ENCODE peak calls at places on chromosomes 7 and 10, in nine cellular contexts. Q is ELR; W is neural progenitor cell; I is right lobe of liver; X is non-pigmented ciliary epithelial cell; A is foreskin fibroblast; F is activated CD8-positive, alpha-beta memory T cell treated with anti-CD3 and anti-CD28 coated beads, Interleukin-2, amount 10 ng/mL, durations not matched to agents 7 days and 5 days; E is glutamatergic neuron; T is fibroblast of gingiva. B is an unnamed sample.
A peak's percentile ranks its signal among the peaks of the same experiment; 100 is the strongest.

GRCh38 chr7:47557986-47558670 is 23.8 kb downstream of the TNS3 start:
- DNase-seq in Q (no peak), W (peak; percentile 49), I (peak; percentile 11), X (no peak), A (no peak), F (no peak), E (no peak), T (no peak), B (no peak)

GRCh38 chr7:82810558-82811259 is 352.0 kb downstream of the PCLO start:
- DNase-seq in Q (peak; percentile 76), W (peak; percentile 78), I (no peak), X (peak; percentile 53), A (peak; percentile 81), F (no peak), E (no peak), T (peak; percentile 85), B (no peak)

GRCh38 chr10:7457478-7458316 is 46.9 kb upstream of the SFMBT2 start:
- DNase-seq in Q (no peak), W (no peak), I (no peak), X (no peak), A (no peak), F (no peak), E (no peak), T (no peak), B (no peak)

GRCh38 chr10:48976208-48976607 is 36.6 kb upstream of the LRRC18 start:
- DNase-seq in Q (peak; percentile 34), W (peak; percentile 27), I (no peak), X (no peak), A (no peak), F (no peak), E (no peak), T (peak; percentile 15), B (no peak)

GRCh38 chr7:44796034-44796503 is 412 bp upstream of the PPIA start:
- DNase-seq in Q (peak; percentile 71), W (peak; percentile 68), I (no peak), X (no peak), A (peak; percentile 31), F (no peak), E (no peak), T (peak; percentile 49), B (peak; percentile 46)

GRCh38 chr7:105218939-105219770 is 169.6 kb downstream of the SRPK2 start:
- DNase-seq in Q (no peak), W (no peak), I (no peak), X (no peak), A (no peak), F (no peak), E (no peak), T (no peak), B (no peak)

GRCh38 chr7:80634505-80634904 is 3.9 kb upstream of the CD36 start:
- DNase-seq in Q (peak; percentile 88), W (no peak), I (no peak), X (peak; percentile 60), A (peak; percentile 83), F (no peak), E (no peak), T (peak; percentile 90), B (no peak)

GRCh38 chr7:154859747-154860620 is 142.9 kb downstream of the PAXIP1 start:
- DNase-seq in Q (no peak), W (no peak), I (no peak), X (no peak), A (no peak), F (no peak), E (no peak), T (no peak), B (no peak)

GRCh38 chr10:1278304-1278703 is 222.1 kb downstream of the WDR37 start:
- DNase-seq in Q (no peak), W (no peak), I (no peak), X (no peak), A (no peak), F (no peak), E (no peak), T (no peak), B (no peak)

GRCh38 chr7:105664816-105665525 is 83.7 kb upstream of the EFCAB10 start:
- DNase-seq in Q (peak; percentile 43), W (peak; percentile 73), I (no peak), X (peak; percentile 19), A (no peak), F (no peak), E (no peak), T (no peak), B (no peak)

GRCh38 chr7:1571261-1571650 is 1.4 kb upstream of the PSMG3 start:
- DNase-seq in Q (peak; percentile 58), W (no peak), I (no peak), X (no peak), A (no peak), F (no peak), E (no peak), T (peak; percentile 82), B (no peak)

GRCh38 chr7:98217623-98218582 is 6.7 kb downstream of the BHLHA15 start:
- DNase-seq in Q (no peak), W (peak; percentile 75), I (peak; percentile 58), X (no peak), A (no peak), F (no peak), E (peak; percentile 27), T (no peak), B (no peak)

GRCh38 chr10:73094249-73094850 is 2.3 kb downstream of the P4HA1 start:
- DNase-seq in Q (peak; percentile 39), W (no peak), I (no peak), X (no peak), A (no peak), F (no peak), E (no peak), T (peak; percentile 11), B (no peak)

GRCh38 chr10:131748831-131749766 is 151.7 kb upstream of the PPP2R2D start:
- DNase-seq in Q (no peak), W (peak; percentile 68), I (peak; percentile 49), X (no peak), A (no peak), F (no peak), E (peak; percentile 48), T (no peak), B (no peak)

GRCh38 chr10:132111871-132112341 is 46.2 kb downstream of the JAKMIP3 start:
- DNase-seq in Q (no peak), W (no peak), I (peak; percentile 50), X (no peak), A (no peak), F (no peak), E (no peak), T (no peak), B (no peak)

GRCh38 chr10:78445308-78445707 is 411.6 kb downstream of the RPS24 start:
- DNase-seq in Q (no peak), W (no peak), I (no peak), X (no peak), A (no peak), F (no peak), E (no peak), T (no peak), B (no peak)

GRCh38 chr7:101285171-101285570 is 36.4 kb downstream of the IFT22 start:
- DNase-seq in Q (no peak), W (no peak), I (no peak), X (no peak), A (no peak), F (no peak), E (no peak), T (no peak), B (no peak)

GRCh38 chr10:4095171-4095570 is 310.2 kb upstream of the KLF6 start:
- DNase-seq in Q (no peak), W (no peak), I (no peak), X (no peak), A (no peak), F (no peak), E (no peak), T (no peak), B (no peak)

GRCh38 chr7:5696346-5697100 is 84.9 kb downstream of the RNF216 start:
- DNase-seq in Q (no peak), W (no peak), I (no peak), X (no peak), A (no peak), F (no peak), E (no peak), T (no peak), B (no peak)

GRCh38 chr10:76257816-76258215 is 826.4 kb downstream of the LRMDA start:
- DNase-seq in Q (no peak), W (no peak), I (no peak), X (no peak), A (no peak), F (no peak), E (no peak), T (no peak), B (no peak)

GRCh38 chr10:124741281-124741921 is 2.8 kb downstream of the FAM53B start:
- DNase-seq in Q (peak; percentile 84), W (peak; percentile 92), I (peak; percentile 81), X (no peak), A (peak; percentile 58), F (peak; percentile 84), E (peak; percentile 84), T (peak; percentile 61), B (peak; percentile 4)

GRCh38 chr10:101066146-101066889 is 4.5 kb downstream of the KAZALD1 start:
- DNase-seq in Q (peak; percentile 82), W (peak; percentile 76), I (peak; percentile 70), X (no peak), A (peak; percentile 80), F (peak; percentile 69), E (peak; percentile 64), T (peak; percentile 72), B (no peak)

GRCh38 chr7:150733734-150734095 is 3.5 kb upstream of the GIMAP5 start:
- DNase-seq in Q (no peak), W (no peak), I (no peak), X (no peak), A (no peak), F (no peak), E (no peak), T (no peak), B (no peak)

GRCh38 chr7:116592445-116592844 is 67.6 kb downstream of the CAV1 start:
- DNase-seq in Q (no peak), W (no peak), I (peak; percentile 66), X (no peak), A (no peak), F (no peak), E (no peak), T (no peak), B (no peak)

GRCh38 chr7:55048221-55048859 is 29.5 kb downstream of the EGFR start:
- DNase-seq in Q (no peak), W (no peak), I (peak; percentile 81), X (no peak), A (no peak), F (no peak), E (no peak), T (no peak), B (no peak)

GRCh38 chr10:123611876-123612275 is 54.3 kb upstream of the GPR26 start:
- DNase-seq in Q (no peak), W (no peak), I (no peak), X (no peak), A (no peak), F (no peak), E (no peak), T (no peak), B (no peak)

GRCh38 chr7:79410345-79410744 is 43.1 kb downstream of the MAGI2 start:
- DNase-seq in Q (peak; percentile 14), W (no peak), I (no peak), X (no peak), A (no peak), F (no peak), E (no peak), T (no peak), B (no peak)

GRCh38 chr10:132121511-132121830 is 55.7 kb downstream of the JAKMIP3 start:
- DNase-seq in Q (no peak), W (no peak), I (peak; percentile 49), X (no peak), A (no peak), F (no peak), E (no peak), T (no peak), B (no peak)

GRCh38 chr7:150755473-150756099 is 18.4 kb downstream of the GIMAP5 start:
- DNase-seq in Q (peak; percentile 3), W (no peak), I (no peak), X (no peak), A (no peak), F (peak; percentile 89), E (no peak), T (no peak), B (no peak)

GRCh38 chr10:974038-974784 is 14.0 kb upstream of the GTPBP4 start:
- DNase-seq in Q (no peak), W (no peak), I (no peak), X (no peak), A (no peak), F (no peak), E (no peak), T (no peak), B (no peak)

GRCh38 chr10:34280599-34281374 is 534.3 kb downstream of the PARD3 start:
- DNase-seq in Q (peak; percentile 96), W (peak; percentile 17), I (no peak), X (peak; percentile 97), A (peak; percentile 96), F (no peak), E (no peak), T (peak; percentile 95), B (no peak)

B was measured in NCI-H1048.